ENCODE peak calls at places on chromosomes 12 and 14, in four cellular contexts. V, I, O and Z are unnamed samples.

GRCh38 chr14:24607635-24608492 is 1.6 kb downstream of the GZMH start:
- DNase-seq in I (no peak), O (no peak), V (no peak), Z (no peak)

GRCh38 chr12:26573212-26573909 is 259.6 kb downstream of the ITPR2 start:
- DNase-seq in V (no peak), I (peak; percentile 57), O (no peak), Z (no peak)

GRCh38 chr12:93785262-93786010 is 108.3 kb downstream of the CRADD start:
- DNase-seq in I (peak; percentile 86), O (no peak), V (peak; percentile 80), Z (no peak)

GRCh38 chr12:29519585-29520182 is 22.2 kb upstream of the OVCH1 start:
- DNase-seq in I (peak; percentile 70), V (no peak), O (no peak), Z (no peak)

GRCh38 chr14:90642239-90642717 is 174.0 kb downstream of the TTC7B start:
- DNase-seq in O (no peak), I (peak; percentile 63), V (no peak), Z (no peak)

GRCh38 chr12:116160196-116160595 is 117.3 kb downstream of the MED13L start:
- DNase-seq in O (no peak), I (no peak), V (no peak), Z (no peak)

GRCh38 chr14:58638231-58639205 is 756 bp downstream of the DACT1 start:
- DNase-seq in V (no peak), I (peak; percentile 79), O (no peak), Z (no peak)

GRCh38 chr14:72801381-72801812 is 92.5 kb downstream of the DPF3 start:
- DNase-seq in O (no peak), V (no peak), I (no peak), Z (no peak)

GRCh38 chr12:122830517-122831214 is 4.6 kb upstream of the HIP1R start:
- DNase-seq in V (no peak), O (no peak), I (no peak), Z (no peak)

GRCh38 chr14:105061428-105062047 is 3.7 kb downstream of the GPR132 start:
- DNase-seq in I (peak; percentile 44), O (no peak), V (peak; percentile 76), Z (peak; percentile 61)

GRCh38 chr12:52798003-52798670 is 2.2 kb upstream of the KRT3 start:
- DNase-seq in V (no peak), O (no peak), I (no peak), Z (no peak)

GRCh38 chr12:22531205-22531604 is 13.1 kb downstream of the C2CD5 start:
- DNase-seq in I (no peak), O (no peak), V (no peak), Z (no peak)

GRCh38 chr12:22526836-22527235 is 17.5 kb downstream of the C2CD5 start:
- DNase-seq in I (no peak), O (no peak), V (no peak), Z (no peak)

GRCh38 chr12:22532317-22532716 is 12.0 kb downstream of the C2CD5 start:
- DNase-seq in O (no peak), I (no peak), V (no peak), Z (no peak)

GRCh38 chr12:22527999-22528398 is 16.3 kb downstream of the C2CD5 start:
- DNase-seq in O (no peak), V (no peak), I (no peak), Z (no peak)

GRCh38 chr12:22529281-22530060 is 14.9 kb downstream of the C2CD5 start:
- DNase-seq in V (no peak), I (no peak), O (no peak), Z (no peak)
- TF ChIP-seq CTCF in V (peak; percentile 74), I (peak; percentile 93), O (peak; percentile 75), Z (no peak)

DNA sequence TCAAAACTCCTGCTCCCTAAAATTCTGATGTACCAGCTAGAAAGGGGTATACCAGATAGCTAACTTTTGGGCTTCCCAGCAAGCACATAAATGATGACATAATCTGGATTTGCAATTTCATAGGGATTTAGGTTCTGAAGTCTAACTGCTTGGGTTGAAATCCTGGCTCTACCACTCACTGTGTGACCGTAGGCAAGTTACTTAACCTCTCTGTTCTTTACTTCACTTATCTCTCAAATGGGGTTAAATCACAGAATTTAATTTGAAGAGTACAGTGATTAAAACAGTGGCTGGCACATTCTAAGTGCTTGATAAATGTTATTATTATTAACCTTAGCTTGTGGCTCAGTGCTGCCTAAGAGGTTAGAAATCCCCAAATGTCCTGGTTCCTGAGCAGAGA is 49.1 kb upstream of the NUAK1 start:
- DNase-seq in O (no peak), I (no peak), V (no peak), Z (no peak)
- TF ChIP-seq CTCF in O (no peak), I (no peak), V (no peak), Z (no peak)

DNA sequence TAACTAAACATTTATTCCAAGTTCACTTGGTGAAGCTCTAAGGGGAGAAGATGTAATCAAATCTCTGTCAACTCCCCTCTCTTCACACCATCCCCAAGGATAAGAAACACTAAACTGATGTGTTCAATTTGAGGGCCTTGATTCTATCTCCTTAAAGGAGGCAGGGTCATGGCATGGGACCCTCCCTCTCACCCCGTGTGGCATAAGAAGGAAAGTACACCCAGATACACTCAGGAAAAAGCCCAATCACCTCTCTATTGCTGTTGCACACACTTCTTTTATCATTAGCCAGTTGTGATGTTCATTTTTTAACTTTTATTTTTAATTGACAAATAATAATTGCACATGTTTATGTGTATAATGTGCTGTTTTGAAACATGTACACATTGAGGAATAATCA is 35.1 kb downstream of the WASHC3 start:
- DNase-seq in I (peak; percentile 53), O (no peak), V (no peak), Z (no peak)
- TF ChIP-seq CTCF in I (peak; percentile 59), O (peak; percentile 11), V (no peak), Z (no peak)

GRCh38 chr12:50082644-50083043 is 2.5 kb upstream of the SMARCD1 start:
- DNase-seq in I (no peak), V (no peak), O (no peak), Z (no peak)
- TF ChIP-seq CTCF in I (no peak), V (no peak), O (no peak), Z (no peak)

DNA sequence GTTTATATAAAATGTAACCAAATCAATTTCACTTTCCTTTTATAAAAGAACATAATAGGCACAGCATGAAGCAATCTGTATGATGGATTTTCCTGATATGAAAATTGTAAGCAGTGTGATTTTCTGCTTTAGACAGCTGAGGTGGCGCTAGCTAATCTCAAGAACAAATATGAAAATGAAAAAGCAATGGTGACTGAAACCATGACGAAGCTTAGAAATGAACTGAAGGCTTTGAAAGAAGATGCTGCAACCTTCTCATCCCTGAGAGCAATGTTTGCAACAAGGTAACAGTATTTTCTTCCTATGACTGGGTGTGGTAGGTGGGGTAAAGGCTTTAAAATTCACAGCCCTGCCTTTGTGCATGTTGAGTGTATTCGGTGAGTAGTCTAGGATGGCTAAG is 65.0 kb upstream of the FGD4 start:
- DNase-seq in I (no peak), V (no peak), O (no peak), Z (no peak)
- TF ChIP-seq CTCF in I (no peak), V (no peak), O (no peak), Z (no peak)